ENCODE peak calls at places on chromosomes 11 and 22, in seven cellular contexts. C is stimulated activated CD4-positive, alpha-beta T cell treated with anti-CD3 and anti-CD28 coated beads, Interleukin-4, amount 100 ng/mL, for 24 hours; I is stimulated activated effector memory CD8-positive, alpha-beta T cell treated with anti-CD3 and anti-CD28 coated beads, Interleukin-12 subunit alpha, Interleukin-12 subunit beta, amount 100 ng/mL, for 72 hours; J is GM03348; O is activated T-cell treated with anti-CD3 and anti-CD28 coated beads, Interleukin-2, amount 50 U/mL, for 24 hours; A is iris pigment epithelial cell; Z is heart right ventricle. U is an unnamed sample.

GRCh38 chr22:23399367-23400285 is 180.5 kb downstream of the IGLL1 start:
- DNase-seq in Z (no peak), O (peak; percentile 19), J (no peak), C (no peak), A (no peak), I (no peak), U (no peak)

GRCh38 chr11:46948378-46949131 is 12.0 kb downstream of the CSTPP1 start:
- DNase-seq in A (peak; percentile 89), J (peak; percentile 41), O (no peak), I (no peak), Z (no peak), C (no peak), U (peak; percentile 84)

GRCh38 chr22:35900483-35901168 is 128.0 kb downstream of the RBFOX2 start:
- DNase-seq in O (no peak), I (no peak), Z (no peak), C (peak; percentile 27), A (peak; percentile 67), J (peak; percentile 54), U (peak; percentile 81)

GRCh38 chr11:111303476-111303875 is 5.1 kb downstream of the POU2AF3 start:
- DNase-seq in C (no peak), Z (no peak), J (no peak), A (no peak), I (no peak), O (no peak), U (no peak)

GRCh38 chr22:42330953-42331525 is 60.6 kb upstream of the TCF20 start:
- DNase-seq in I (no peak), J (peak; percentile 32), A (no peak), Z (no peak), C (no peak), O (no peak), U (no peak)

GRCh38 chr22:22666307-22667091 is 22.1 kb downstream of the GGTLC2 start:
- DNase-seq in I (no peak), J (peak; percentile 23), C (peak; percentile 9), O (no peak), Z (no peak), A (peak; percentile 38), U (peak; percentile 9)

GRCh38 chr11:59224419-59224928 is 11.7 kb upstream of the MPEG1 start:
- DNase-seq in I (no peak), J (peak; percentile 23), A (peak; percentile 38), C (no peak), O (no peak), Z (no peak), U (no peak)

GRCh38 chr22:31486951-31487350 is 2.7 kb downstream of the EIF4ENIF1 start:
- DNase-seq in A (no peak), O (no peak), I (no peak), Z (no peak), J (no peak), C (no peak), U (no peak)

GRCh38 chr11:116492600-116492999 is 280.2 kb downstream of the BUD13 start:
- DNase-seq in I (no peak), O (no peak), Z (no peak), A (no peak), C (no peak), J (no peak), U (no peak)

GRCh38 chr11:128480665-128481064 is 106.7 kb downstream of the ETS1 start:
- DNase-seq in I (no peak), J (no peak), Z (no peak), C (no peak), A (no peak), O (no peak), U (no peak)

GRCh38 chr11:2269601-2270321 is 627 bp downstream of the ASCL2 start:
- DNase-seq in J (peak; percentile 40), A (peak; percentile 69), Z (peak; percentile 52), O (peak; percentile 69), I (peak; percentile 67), C (peak; percentile 46), U (peak; percentile 26)

GRCh38 chr11:69958308-69958707 is 119.8 kb upstream of the ANO1 start:
- DNase-seq in J (no peak), Z (no peak), A (peak; percentile 62), C (no peak), O (no peak), I (no peak), U (peak; percentile 63)

GRCh38 chr11:11532574-11532973 is 89.2 kb downstream of the GALNT18 start:
- DNase-seq in I (no peak), O (no peak), C (no peak), J (no peak), Z (no peak), A (peak; percentile 5), U (no peak)

GRCh38 chr11:114111369-114112042 is 52.0 kb downstream of the ZBTB16 start:
- DNase-seq in Z (no peak), I (no peak), C (no peak), A (peak; percentile 61), J (no peak), O (no peak), U (no peak)

GRCh38 chr11:84524422-84525051 is 1102.6 kb downstream of the DLG2 start:
- DNase-seq in O (no peak), A (peak; percentile 41), C (no peak), J (peak; percentile 69), Z (no peak), I (no peak), U (peak; percentile 0)

U was measured in EL.